ENCODE peak calls at places on chromosomes 3 and 15, in five cellular contexts. V is A549, J is prostate gland, W is gastrocnemius medialis, I is Peyer's patch. T is an unnamed sample.

GRCh38 chr3:52790741-52791140 is 3.9 kb upstream of the ITIH3 start:
- DNase-seq in V (no peak), J (no peak), W (no peak), I (no peak), T (no peak)

GRCh38 chr15:93031103-93031464 is 57.9 kb downstream of the RGMA start:
- DNase-seq in W (no peak), J (no peak), V (no peak), I (peak), T (no peak)

GRCh38 chr3:4687167-4687566 is 194.0 kb downstream of the ITPR1 start:
- DNase-seq in V (no peak), J (no peak), W (no peak), I (no peak), T (no peak)

GRCh38 chr3:23480324-23480704 is 277.2 kb downstream of the UBE2E2 start:
- DNase-seq in W (no peak), J (no peak), I (no peak), V (no peak), T (no peak)

GRCh38 chr3:162224736-162225135 is 728.1 kb downstream of the OTOL1 start:
- DNase-seq in J (no peak), V (no peak), W (no peak), I (no peak), T (no peak)

GRCh38 chr15:45612790-45613415 is 21.9 kb upstream of the SQOR start:
- DNase-seq in I (no peak), J (no peak), V (no peak), W (no peak), T (no peak)

GRCh38 chr15:93144477-93145270 is 55.7 kb upstream of the RGMA start:
- DNase-seq in I (no peak), V (no peak), J (peak), W (no peak), T (no peak)

GRCh38 chr3:45168451-45168850 is 22.3 kb upstream of the CDCP1 start:
- DNase-seq in V (no peak), W (no peak), I (no peak), J (no peak), T (no peak)

GRCh38 chr3:24365168-24365567 is 129.5 kb downstream of the THRB start:
- DNase-seq in J (peak), I (peak), V (peak), W (peak), T (peak)

GRCh38 chr15:91922701-91923279 is 69.3 kb downstream of the SLCO3A1 start:
- DNase-seq in I (no peak), J (no peak), V (no peak), W (no peak), T (no peak)

GRCh38 chr15:38069001-38069400 is 134.6 kb downstream of the TMCO5A start:
- DNase-seq in V (peak), J (peak), W (peak), I (no peak), T (peak)

GRCh38 chr15:43977072-43977884 is 150.5 kb downstream of the WDR76 start:
- DNase-seq in W (no peak), V (no peak), J (no peak), I (peak), T (no peak)

GRCh38 chr3:108406661-108407206 is 103.7 kb downstream of the MYH15 start:
- DNase-seq in J (peak), I (peak), V (peak), W (no peak), T (peak)

GRCh38 chr3:160217675-160218074 is 7.5 kb upstream of the C3orf80 start:
- DNase-seq in V (no peak), J (no peak), I (no peak), W (no peak), T (no peak)

GRCh38 chr15:98720577-98720976 is 72.2 kb downstream of the IGF1R start:
- DNase-seq in I (no peak), V (no peak), W (no peak), J (no peak), T (no peak)

GRCh38 chr3:79066481-79066880 is 701.3 kb downstream of the ROBO1 start:
- DNase-seq in I (no peak), J (no peak), V (no peak), W (no peak), T (no peak)

GRCh38 chr15:60844431-60845174 is 365.7 kb upstream of the ICE2 start:
- DNase-seq in V (no peak), W (no peak), J (no peak), I (peak), T (peak)

GRCh38 chr3:189273736-189274135 is 102.0 kb downstream of the TPRG1 start:
- DNase-seq in I (no peak), J (no peak), V (no peak), W (no peak), T (no peak)

GRCh38 chr3:23804441-23805227 is 1.1 kb upstream of the UBE2E1 start:
- DNase-seq in W (no peak), I (peak), J (no peak), V (no peak), T (peak)

GRCh38 chr3:129224984-129225393 is 24.4 kb upstream of the COPG1 start:
- DNase-seq in I (peak), W (peak), J (peak), V (peak), T (peak)

GRCh38 chr3:50587373-50587772 is 18.1 kb downstream of the HEMK1 start:
- DNase-seq in W (peak), I (no peak), J (no peak), V (no peak), T (no peak)

GRCh38 chr15:90031231-90031791 is 30.2 kb downstream of the ZNF710 start:
- DNase-seq in V (no peak), J (no peak), I (peak), W (no peak), T (peak)

GRCh38 chr3:11720220-11721113 is 76.8 kb upstream of the VGLL4 start:
- DNase-seq in V (peak), W (peak), J (peak), I (peak), T (peak)

GRCh38 chr3:32391643-32392529 is at the start of gene CMTM7:
- DNase-seq in W (peak), I (peak), V (peak), J (peak), T (peak)

GRCh38 chr15:76994001-76994400 is 925 bp upstream of the PSTPIP1 start:
- DNase-seq in I (peak), J (no peak), W (no peak), V (no peak), T (peak)

GRCh38 chr3:115436767-115437301 is 186.5 kb upstream of the GAP43 start:
- DNase-seq in V (peak), J (no peak), I (no peak), W (no peak), T (no peak)

GRCh38 chr3:184426691-184427141 is 46.9 kb downstream of the CHRD start:
- DNase-seq in W (no peak), J (peak), V (no peak), I (no peak), T (no peak)
- H3K4me3 ChIP-seq in W (no peak), J (no peak), V (no peak), I (no peak), T (no peak)

GRCh38 chr3:9310043-9310442 is 52.8 kb upstream of the THUMPD3 start:
- DNase-seq in V (no peak), J (no peak), I (no peak), W (no peak), T (no peak)

GRCh38 chr3:9302425-9303181 is 53.2 kb upstream of the SRGAP3 start:
- DNase-seq in J (peak), W (peak), V (peak), I (peak), T (peak)

GRCh38 chr3:9311265-9311664 is 51.6 kb upstream of the THUMPD3 start:
- DNase-seq in J (peak), V (no peak), W (no peak), I (no peak), T (no peak)

GRCh38 chr3:9308298-9308990 is 54.4 kb upstream of the THUMPD3 start:
- DNase-seq in J (no peak), V (no peak), I (no peak), W (no peak), T (no peak)
- H3K27ac ChIP-seq in J (no peak), V (no peak), I (no peak), W (no peak), T (no peak)

GRCh38 chr3:47850062-47850802 is 47.3 kb downstream of the DHX30 start:
- DNase-seq in V (no peak), I (no peak), J (no peak), W (no peak), T (no peak)

GRCh38 chr3:47847801-47848518 is 45.0 kb downstream of the DHX30 start:
- DNase-seq in I (no peak), J (no peak), V (no peak), W (no peak), T (no peak)

GRCh38 chr3:47848599-47849117 is 45.7 kb downstream of the DHX30 start:
- DNase-seq in V (no peak), W (no peak), I (no peak), J (no peak), T (no peak)

GRCh38 chr3:47850803-47851417 is 48.0 kb downstream of the DHX30 start:
- DNase-seq in J (no peak), V (no peak), W (no peak), I (no peak), T (no peak)

GRCh38 chr3:47849186-47850061 is 46.5 kb downstream of the DHX30 start:
- DNase-seq in W (no peak), I (no peak), J (no peak), V (no peak), T (no peak)
- TF ChIP-seq POLR2A in W (no peak), I (no peak), J (no peak), V (no peak), T (no peak)

GRCh38 chr3:27484002-27484844 is at the start of gene SLC4A7:
- DNase-seq in I (peak), V (peak), W (peak), J (peak), T (peak)

GRCh38 chr3:27483117-27484001 is 825 bp downstream of the SLC4A7 start:
- DNase-seq in W (peak), V (peak), I (peak), J (peak), T (peak)

GRCh38 chr3:27485853-27486252 is 1.7 kb upstream of the SLC4A7 start:
- DNase-seq in I (no peak), W (no peak), J (no peak), V (no peak), T (no peak)

DNA sequence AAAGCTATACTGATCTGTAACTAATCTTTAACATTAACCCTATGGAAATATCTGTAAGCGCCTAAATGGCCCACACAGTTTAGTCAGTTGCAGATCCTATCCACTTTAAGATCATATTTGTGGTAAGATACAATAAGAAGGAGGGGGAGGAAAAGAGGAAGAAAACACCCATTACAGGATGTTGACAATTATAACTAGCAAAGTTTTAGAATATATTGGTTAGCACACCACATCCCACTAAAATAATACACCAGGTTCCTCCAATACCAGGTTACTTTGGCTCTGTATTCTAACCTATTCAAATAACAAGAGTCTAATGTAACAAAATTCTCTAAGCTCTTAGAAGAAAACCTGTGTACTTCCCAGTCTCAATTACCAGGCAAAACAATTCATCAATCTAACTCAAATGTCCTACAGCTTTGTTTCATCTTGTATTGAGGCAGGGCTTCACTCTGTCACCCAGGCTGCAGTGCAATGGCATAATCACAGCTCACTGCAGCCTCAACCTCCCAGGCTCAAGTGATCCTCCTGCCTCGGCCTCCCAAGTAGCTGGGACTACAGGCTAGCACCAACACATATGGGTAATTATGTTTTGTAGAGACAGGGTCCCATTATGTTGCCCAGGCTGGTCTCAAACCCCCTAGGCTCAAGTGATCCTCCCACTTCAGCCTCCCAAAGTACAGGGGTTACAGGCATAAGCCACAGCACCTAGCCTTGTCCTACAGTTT is 4.2 kb downstream of the SLC4A7 start:
- DNase-seq in J (no peak), W (no peak), I (no peak), V (no peak), T (no peak)
- H3K4me3 ChIP-seq in J (no peak), W (no peak), I (no peak), V (no peak), T (no peak)

GRCh38 chr15:74858366-74858735 is 14.8 kb downstream of the SCAMP2 start:
- DNase-seq in I (no peak), V (no peak), J (no peak), W (no peak), T (no peak)

GRCh38 chr15:74857082-74857655 is 14.2 kb upstream of the ULK3 start:
- DNase-seq in W (no peak), J (no peak), V (no peak), I (peak), T (peak)

GRCh38 chr15:74856537-74856936 is 13.6 kb upstream of the ULK3 start:
- DNase-seq in J (no peak), W (no peak), V (no peak), I (no peak), T (no peak)

GRCh38 chr15:74855857-74856256 is 12.9 kb upstream of the ULK3 start:
- DNase-seq in J (no peak), V (no peak), W (peak), I (no peak), T (no peak)

DNA sequence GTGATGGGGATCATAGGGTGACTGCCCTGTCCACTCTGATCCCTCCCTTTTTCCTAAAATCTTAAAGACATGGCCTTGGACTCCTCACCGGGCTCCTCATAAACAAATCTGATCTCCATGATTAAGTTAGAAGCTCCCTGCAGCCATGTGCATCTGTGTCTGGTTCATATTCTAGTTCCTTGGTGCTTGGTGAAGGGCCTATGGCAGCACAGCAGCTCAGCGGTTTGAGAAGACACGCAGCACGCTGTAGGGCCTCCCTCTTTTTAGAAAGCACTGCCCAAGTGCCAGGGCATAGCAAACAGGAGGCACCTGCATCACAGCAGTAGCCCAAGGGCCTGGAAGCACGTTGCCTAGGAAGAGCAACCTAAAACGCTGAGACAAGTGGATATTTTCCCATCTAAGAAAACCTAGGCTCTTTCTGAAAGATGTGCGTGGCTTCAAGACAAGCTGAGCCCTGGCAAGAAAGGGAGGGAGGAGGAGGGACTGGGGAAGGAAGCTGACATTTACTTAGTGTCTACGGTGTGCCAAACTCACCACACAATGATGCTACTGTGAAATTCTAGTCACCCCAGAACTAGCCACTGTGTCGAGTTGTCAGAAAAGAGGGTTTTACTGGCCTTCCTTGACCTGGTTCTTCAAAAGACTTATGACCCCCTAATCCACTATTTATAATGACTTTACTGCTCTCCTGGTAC is 14.9 kb upstream of the ULK3 start:
- DNase-seq in V (no peak), I (no peak), J (no peak), W (no peak), T (no peak)
- H3K27ac ChIP-seq in V (no peak), I (peak), J (no peak), W (peak), T (peak)

GRCh38 chr15:79896634-79897379 is at the start of gene MTHFS:
- DNase-seq in I (peak), W (peak), V (peak), J (peak), T (peak)
- TF ChIP-seq POLR2A in I (peak), W (peak), V (peak), J (peak), T (peak)

DNA sequence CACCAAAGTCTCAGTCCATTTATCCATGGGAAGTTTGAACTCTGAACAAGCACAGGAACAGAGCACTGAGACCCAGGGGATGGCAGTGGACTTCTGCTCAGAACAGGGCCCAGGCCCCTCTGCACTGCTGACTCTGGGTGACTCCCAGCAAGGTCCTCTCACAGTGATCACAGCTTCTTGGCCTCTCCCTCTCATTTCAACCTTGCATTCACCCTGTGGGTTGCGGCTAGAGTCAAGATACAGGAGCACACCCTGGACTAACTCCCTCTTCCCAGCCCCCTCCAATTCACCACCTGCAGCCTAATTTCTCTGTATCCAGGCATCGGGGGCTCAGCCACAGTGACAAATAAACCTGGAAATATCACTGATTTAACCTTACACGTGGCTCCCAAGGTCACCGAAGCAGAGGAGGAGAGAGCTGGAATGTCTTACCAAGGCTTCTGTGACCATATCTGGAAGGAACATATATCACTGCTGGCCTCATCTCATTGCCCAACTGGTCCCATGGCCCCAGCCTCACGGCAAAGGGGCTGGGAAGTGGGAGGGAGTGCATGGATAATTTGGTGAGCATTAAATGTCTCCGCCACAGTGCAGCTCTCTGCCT is 1.2 kb downstream of the RTP3 start:
- DNase-seq in V (no peak), I (no peak), W (no peak), J (no peak), T (no peak)
- H3K4me3 ChIP-seq in V (no peak), I (no peak), W (no peak), J (no peak), T (no peak)

GRCh38 chr3:69410301-69410700 is 24.4 kb upstream of the FRMD4B start:
- DNase-seq in W (peak), V (peak), I (peak), J (peak), T (peak)
- H3K27ac ChIP-seq in W (peak), V (no peak), I (no peak), J (no peak), T (no peak)